ENCODE peak calls at places on chromosomes 1 and 21, in eight cellular contexts. A is mucosa of descending colon, K is neural progenitor cell, T is osteoblast, F is psoas muscle, L is heart right ventricle, B is H9, D is esophagus squamous epithelium. Z is an unnamed sample.

GRCh38 chr21:46598563-46599250 is 6.2 kb downstream of the S100B start:
- DNase-seq in A (no peak), K (no peak), T (peak; percentile 49), F (no peak), L (no peak), B (no peak), D (no peak), Z (peak; percentile 7)

GRCh38 chr1:157753611-157754010 is 23.3 kb downstream of the FCRL2 start:
- DNase-seq in A (no peak), K (no peak), T (no peak), F (no peak), L (no peak), B (no peak), D (no peak), Z (no peak)

GRCh38 chr1:83909687-83910086 is 89.2 kb downstream of the TTLL7 start:
- DNase-seq in A (no peak), K (no peak), T (no peak), F (no peak), L (no peak), B (no peak), D (no peak), Z (no peak)

GRCh38 chr1:245313581-245313980 is 158.8 kb downstream of the KIF26B start:
- DNase-seq in A (no peak), K (no peak), T (no peak), F (no peak), L (no peak), B (no peak), D (no peak), Z (no peak)

GRCh38 chr1:29460211-29460610 is 223.9 kb downstream of the PTPRU start:
- DNase-seq in A (no peak), K (no peak), T (peak; percentile 19), F (no peak), L (no peak), B (no peak), D (no peak), Z (no peak)

GRCh38 chr1:54577612-54578011 is 29.6 kb downstream of the ACOT11 start:
- DNase-seq in A (peak; percentile 79), K (no peak), T (no peak), F (peak; percentile 74), L (peak; percentile 85), B (no peak), D (no peak), Z (no peak)

GRCh38 chr21:44199448-44199847 is 41.3 kb downstream of the ICOSLG start:
- DNase-seq in A (peak; percentile 7), K (peak; percentile 1), T (no peak), F (no peak), L (no peak), B (peak; percentile 68), D (no peak), Z (no peak)

GRCh38 chr1:3543076-3544049 is 67.9 kb downstream of the MEGF6 start:
- DNase-seq in A (no peak), K (peak; percentile 65), T (peak; percentile 100), F (peak; percentile 70), L (no peak), B (peak; percentile 46), D (no peak), Z (no peak)

GRCh38 chr21:26506951-26507350 is 66.1 kb downstream of the CYYR1 start:
- DNase-seq in A (no peak), K (no peak), T (peak; percentile 68), F (no peak), L (no peak), B (no peak), D (no peak), Z (no peak)

GRCh38 chr1:77271851-77272250 is 10.0 kb upstream of the AK5 start:
- DNase-seq in A (no peak), K (no peak), T (peak; percentile 84), F (no peak), L (no peak), B (no peak), D (no peak), Z (no peak)

GRCh38 chr1:111856411-111857135 is 100.9 kb downstream of the DDX20 start:
- DNase-seq in A (no peak), K (peak; percentile 40), T (no peak), F (no peak), L (no peak), B (no peak), D (no peak), Z (no peak)

GRCh38 chr21:25360593-25360992 is 246.7 kb downstream of the MRPL39 start:
- DNase-seq in A (no peak), K (no peak), T (no peak), F (no peak), L (no peak), B (no peak), D (no peak), Z (no peak)

GRCh38 chr1:222616535-222616934 is 1.4 kb upstream of the MIA3 start:
- DNase-seq in A (no peak), K (no peak), T (peak; percentile 95), F (no peak), L (no peak), B (no peak), D (no peak), Z (no peak)

GRCh38 chr21:35204850-35205564 is 155.9 kb upstream of the RUNX1 start:
- DNase-seq in A (peak; percentile 67), K (no peak), T (peak; percentile 58), F (peak; percentile 72), L (peak; percentile 67), B (no peak), D (no peak), Z (no peak)

GRCh38 chr1:97337250-97338030 is 583.4 kb downstream of the DPYD start:
- DNase-seq in A (no peak), K (no peak), T (no peak), F (no peak), L (no peak), B (no peak), D (no peak), Z (no peak)

GRCh38 chr1:15000030-15000429 is 153.5 kb upstream of the TMEM51 start:
- DNase-seq in A (no peak), K (no peak), T (no peak), F (no peak), L (no peak), B (no peak), D (no peak), Z (no peak)
- TF ChIP-seq CTCF in A (no peak), K (no peak), T (no peak), F (no peak), L (no peak), B (no peak), D (no peak), Z (no peak)

DNA sequence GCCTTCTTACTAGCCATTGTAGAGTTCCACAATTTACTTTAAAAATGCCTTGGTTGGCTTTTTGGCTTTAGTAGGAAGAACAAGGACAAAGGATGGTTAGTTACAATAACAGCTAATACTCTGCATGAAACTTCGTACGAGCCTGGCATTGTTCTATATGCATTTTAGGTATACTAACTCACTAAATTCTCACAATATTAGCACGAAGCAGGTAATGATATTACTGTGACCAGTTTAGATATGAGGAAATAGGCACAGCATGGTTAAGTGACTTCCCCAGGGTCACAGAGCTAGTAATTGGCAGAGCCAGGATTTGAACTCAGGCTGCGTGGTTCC is 50.5 kb upstream of the CYP2J2 start:
- DNase-seq in A (no peak), K (no peak), T (no peak), F (no peak), L (no peak), B (no peak), D (no peak), Z (no peak)
- TF ChIP-seq CTCF in A (no peak), K (no peak), T (no peak), F (no peak), L (no peak), B (no peak), D (no peak), Z (peak; percentile 1)

GRCh38 chr1:47515390-47515789 is 77.5 kb downstream of the FOXD2 start:
- DNase-seq in A (no peak), K (no peak), T (no peak), F (no peak), L (no peak), B (no peak), D (no peak), Z (no peak)
- TF ChIP-seq CTCF in A (no peak), K (no peak), T (no peak), F (no peak), L (no peak), B (peak; percentile 35), D (no peak), Z (no peak)

GRCh38 chr1:20732588-20733360 is at the start of gene SH2D5:
- DNase-seq in A (no peak), K (peak; percentile 87), T (peak; percentile 99), F (peak; percentile 61), L (no peak), B (peak; percentile 77), D (peak; percentile 27), Z (peak; percentile 83)
- TF ChIP-seq CTCF in A (no peak), K (peak; percentile 44), T (peak; percentile 44), F (peak; percentile 29), L (no peak), B (peak; percentile 41), D (peak; percentile 31), Z (peak; percentile 39)

GRCh38 chr1:167424038-167424619 is 94.2 kb downstream of the CD247 start:
- DNase-seq in A (no peak), K (no peak), T (no peak), F (no peak), L (no peak), B (no peak), D (no peak), Z (no peak)

GRCh38 chr1:167428418-167428817 is 89.9 kb downstream of the CD247 start:
- DNase-seq in A (no peak), K (no peak), T (no peak), F (no peak), L (no peak), B (no peak), D (no peak), Z (no peak)

GRCh38 chr1:167427843-167428242 is 90.5 kb downstream of the CD247 start:
- DNase-seq in A (no peak), K (no peak), T (no peak), F (no peak), L (no peak), B (no peak), D (no peak), Z (no peak)

GRCh38 chr1:167425482-167425881 is 92.8 kb downstream of the CD247 start:
- DNase-seq in A (no peak), K (peak; percentile 37), T (no peak), F (no peak), L (no peak), B (peak; percentile 59), D (no peak), Z (no peak)

DNA sequence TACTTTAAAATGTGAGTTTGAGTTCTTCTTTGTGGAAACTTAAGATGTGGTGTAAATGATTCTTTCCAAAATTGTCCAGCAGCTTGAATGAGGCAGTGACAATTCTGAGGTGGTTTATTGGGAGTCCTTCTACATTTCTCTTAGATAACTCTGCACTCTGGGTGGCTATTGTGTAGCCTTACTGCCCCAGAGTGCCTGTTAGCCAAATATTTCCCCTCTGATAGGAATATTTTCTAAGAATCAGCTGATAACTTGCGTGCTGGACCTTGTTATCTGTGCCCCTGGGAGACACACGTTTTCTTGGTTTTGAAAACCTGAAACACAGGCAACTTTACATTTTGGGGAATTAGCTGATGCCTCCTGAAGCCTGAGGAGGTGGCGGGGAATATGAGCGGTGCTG is 91.6 kb downstream of the CD247 start:
- DNase-seq in A (no peak), K (no peak), T (no peak), F (no peak), L (no peak), B (no peak), D (no peak), Z (no peak)
- TF ChIP-seq CTCF in A (no peak), K (no peak), T (no peak), F (no peak), L (no peak), B (no peak), D (no peak), Z (no peak)

Z was measured in GM13977.